ENCODE peak calls at places on chromosomes 6 and 20, in four cellular contexts. D is IMR-90, E is mammary epithelial cell, I is H9. U is an unnamed sample. For H4K20me1 and H3K4me1, the result is how much of the 10 kb centered on the place peaks cover.

GRCh38 chr6:152110878-152111820 is 303.7 kb downstream of the ESR1 start:
- DNase-seq in I (no peak), D (no peak), E (peak), U (no peak)

GRCh38 chr20:13142143-13142542 is 78.9 kb upstream of the ISM1 start:
- DNase-seq in D (no peak), I (no peak), E (no peak), U (no peak)

GRCh38 chr6:2450546-2450945 is 205.1 kb upstream of the GMDS start:
- DNase-seq in I (no peak), D (no peak), E (peak), U (peak)

GRCh38 chr6:73675466-73676098 is 20.4 kb upstream of the CD109 start:
- DNase-seq in D (peak), E (peak), I (peak), U (peak)

GRCh38 chr20:26208296-26209091 is 511.8 kb upstream of the ZNF337 start:
- DNase-seq in E (peak), I (peak), D (no peak), U (peak)

GRCh38 chr6:165616116-165616515 is 46.9 kb downstream of the PDE10A start:
- DNase-seq in I (no peak), E (no peak), D (peak), U (no peak)

GRCh38 chr20:25494506-25495188 is 87.2 kb downstream of the GINS1 start:
- DNase-seq in D (no peak), I (no peak), E (no peak), U (no peak)

GRCh38 chr20:63046841-63047240 is 40.1 kb upstream of the BHLHE23 start:
- DNase-seq in I (no peak), E (no peak), D (no peak), U (no peak)

GRCh38 chr6:40585661-40586269 is 1.4 kb downstream of the LRFN2 start:
- DNase-seq in D (no peak), E (no peak), I (peak), U (no peak)

GRCh38 chr6:20202070-20202658 is 10.1 kb downstream of the MBOAT1 start:
- DNase-seq in I (no peak), E (peak), D (peak), U (peak)

GRCh38 chr6:766625-767024 is 73.7 kb upstream of the EXOC2 start:
- DNase-seq in D (no peak), E (no peak), I (no peak), U (no peak)

GRCh38 chr6:163963205-163964120 is 548.9 kb downstream of the QKI start:
- DNase-seq in D (no peak), E (no peak), I (no peak), U (no peak)

GRCh38 chr6:163830641-163831040 is 416.1 kb downstream of the QKI start:
- DNase-seq in D (no peak), E (no peak), I (no peak), U (no peak)

GRCh38 chr6:137095093-137095492 is 50.3 kb upstream of the IL20RA start:
- DNase-seq in I (no peak), E (no peak), D (no peak), U (no peak)

GRCh38 chr20:51462566-51463276 is 79.8 kb downstream of the NFATC2 start:
- DNase-seq in E (no peak), I (no peak), D (peak), U (peak)

GRCh38 chr20:54162378-54162777 is 11.4 kb downstream of the CYP24A1 start:
- DNase-seq in E (no peak), I (no peak), D (no peak), U (no peak)

GRCh38 chr20:19212524-19213502 is at the start of gene SLC24A3:
- DNase-seq in I (peak), E (peak), D (no peak), U (peak)

GRCh38 chr20:15938847-15939246 is 634.4 kb downstream of the KIF16B start:
- DNase-seq in D (no peak), I (no peak), E (no peak), U (no peak)

GRCh38 chr6:78598966-78599365 is 268.4 kb upstream of the IRAK1BP1 start:
- DNase-seq in I (no peak), E (peak), D (peak), U (no peak)

GRCh38 chr6:170042596-170043118 is 248.2 kb downstream of the DLL1 start:
- DNase-seq in I (no peak), D (no peak), E (no peak), U (no peak)

GRCh38 chr6:72245565-72245964 is 359.2 kb downstream of the RIMS1 start:
- DNase-seq in D (peak), I (peak), E (peak), U (no peak)

DNA sequence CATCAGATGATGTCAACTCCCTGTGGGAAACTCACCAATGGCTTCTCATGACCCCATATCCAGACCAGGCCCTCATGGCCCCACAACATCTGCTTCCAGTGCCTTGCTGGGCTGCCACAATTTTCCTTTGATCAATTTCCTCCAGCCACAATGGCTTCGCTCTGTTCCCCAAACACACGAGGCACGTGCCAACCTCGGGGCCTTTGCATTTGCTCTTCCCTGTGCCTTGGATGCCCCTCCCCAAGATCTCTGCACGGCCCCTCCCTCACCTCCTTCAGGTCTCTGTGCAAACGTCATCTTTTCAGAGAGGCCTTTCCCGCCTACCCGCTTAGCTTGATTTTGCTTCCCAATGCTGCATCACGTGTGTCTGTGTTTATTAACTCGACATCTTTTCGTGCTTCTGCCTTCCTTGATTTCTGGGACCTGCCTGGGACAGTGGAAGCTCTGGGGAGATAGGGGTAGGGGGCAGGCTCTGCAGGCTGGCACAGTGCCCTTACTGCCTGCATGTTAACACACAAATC is 13.1 kb downstream of the PEDS1 start:
- DNase-seq in D (no peak), I (no peak), E (no peak), U (no peak)
- H4K20me1 ChIP-seq in D (half or more), I (under half), E (under half), U (under half)

DNA sequence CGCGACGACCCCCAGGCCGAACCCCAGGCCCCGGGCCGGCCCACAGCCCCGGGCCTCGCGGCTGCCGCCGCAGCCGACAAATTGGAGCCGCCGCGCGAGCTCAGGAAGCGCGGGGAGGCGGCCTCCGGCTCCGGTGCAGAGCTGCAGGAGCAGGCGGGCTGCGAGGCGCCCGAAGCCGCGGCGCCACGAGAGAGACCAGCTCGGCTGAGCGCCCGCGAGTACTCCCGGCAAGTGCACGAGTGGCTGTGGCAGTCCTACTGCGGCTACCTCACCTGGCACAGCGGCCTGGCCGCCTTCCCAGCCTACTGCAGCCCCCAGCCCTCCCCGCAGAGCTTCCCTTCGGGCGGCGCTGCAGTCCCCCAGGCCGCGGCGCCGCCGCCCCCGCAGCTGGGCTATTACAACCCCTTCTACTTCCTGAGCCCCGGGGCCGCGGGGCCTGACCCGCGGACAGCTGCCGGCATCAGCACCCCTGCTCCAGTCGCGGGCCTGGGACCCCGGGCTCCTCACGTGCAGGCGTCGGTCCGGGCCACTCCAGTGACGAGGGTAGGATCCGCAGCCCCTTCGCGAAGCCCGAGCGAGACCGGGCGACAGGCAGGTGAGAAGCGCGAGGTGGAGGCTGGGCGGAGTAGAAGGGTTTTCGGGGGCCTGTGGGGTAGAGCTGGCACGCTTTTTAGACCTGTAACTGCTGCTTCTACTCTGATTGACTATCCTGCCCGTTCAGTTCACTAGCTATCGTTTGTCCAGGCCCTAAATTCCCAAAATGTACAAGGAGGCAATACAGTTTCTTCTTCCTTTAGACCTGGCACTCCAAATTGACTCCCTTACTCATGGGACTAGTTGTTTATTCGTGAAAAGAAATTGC is 656 bp downstream of the FAM8A1 start:
- DNase-seq in E (peak), I (peak), D (peak), U (peak)
- H2AFZ ChIP-seq in E (peak), I (no peak), D (peak), U (peak)

DNA sequence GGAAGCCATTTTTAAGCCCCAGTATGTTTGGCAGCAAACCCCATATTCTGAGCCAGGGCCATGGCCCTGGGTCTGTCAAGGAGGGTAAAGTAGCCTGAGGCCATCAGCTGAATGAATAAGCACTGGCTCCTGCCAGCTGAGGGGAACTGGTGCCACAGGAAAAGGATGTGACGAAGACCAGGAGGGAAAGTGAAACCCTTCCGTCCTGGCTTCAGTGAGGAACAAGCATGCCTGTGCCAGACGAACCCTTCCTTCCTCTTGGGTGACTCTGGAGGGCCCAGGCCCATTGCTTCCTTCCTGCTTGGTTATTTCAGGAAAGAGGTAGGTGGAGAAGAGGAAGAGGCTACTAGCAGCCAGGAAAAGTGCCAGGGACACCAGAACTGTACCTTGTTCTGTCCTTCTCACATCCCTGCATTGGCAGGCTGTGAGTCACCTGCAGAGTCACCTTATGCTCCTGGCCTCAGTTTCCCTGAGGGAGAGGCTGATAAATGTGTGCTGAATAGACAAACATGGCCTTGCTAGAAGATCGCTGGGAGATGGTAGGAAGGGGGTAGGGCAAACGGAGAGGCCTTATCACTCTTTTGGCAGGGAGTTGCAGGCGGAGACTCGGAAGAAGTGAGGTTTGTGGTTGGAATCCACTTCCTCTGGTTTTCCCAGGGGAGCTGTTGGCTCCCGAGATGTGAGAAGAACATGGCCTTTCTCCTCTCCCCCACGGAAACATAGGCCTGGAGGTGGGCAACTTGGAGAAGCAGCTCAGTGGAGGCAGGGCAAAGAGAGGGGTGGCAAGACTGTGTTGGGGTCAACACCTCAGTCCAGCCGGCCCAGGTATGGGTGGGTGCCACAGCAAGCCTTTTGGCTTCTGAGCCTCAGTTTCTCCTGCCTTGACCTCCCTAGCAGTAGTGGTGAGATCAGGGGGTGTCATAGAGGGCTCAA is 37.4 kb downstream of the COX4I2 start:
- DNase-seq in D (peak), E (peak), I (no peak), U (no peak)
- H3K4me1 ChIP-seq in D (under half), E (under half), I (under half), U (half or more)

GRCh38 chr6:13698715-13699114 is 12.9 kb downstream of the RANBP9 start:
- DNase-seq in D (no peak), E (no peak), I (no peak), U (no peak)

GRCh38 chr6:13703496-13703895 is 8.1 kb downstream of the RANBP9 start:
- DNase-seq in D (no peak), I (no peak), E (no peak), U (no peak)

GRCh38 chr6:13702809-13703302 is 8.8 kb downstream of the RANBP9 start:
- DNase-seq in D (no peak), E (no peak), I (no peak), U (no peak)

GRCh38 chr6:13697857-13698256 is 13.8 kb downstream of the RANBP9 start:
- DNase-seq in E (no peak), I (no peak), D (peak), U (no peak)

DNA sequence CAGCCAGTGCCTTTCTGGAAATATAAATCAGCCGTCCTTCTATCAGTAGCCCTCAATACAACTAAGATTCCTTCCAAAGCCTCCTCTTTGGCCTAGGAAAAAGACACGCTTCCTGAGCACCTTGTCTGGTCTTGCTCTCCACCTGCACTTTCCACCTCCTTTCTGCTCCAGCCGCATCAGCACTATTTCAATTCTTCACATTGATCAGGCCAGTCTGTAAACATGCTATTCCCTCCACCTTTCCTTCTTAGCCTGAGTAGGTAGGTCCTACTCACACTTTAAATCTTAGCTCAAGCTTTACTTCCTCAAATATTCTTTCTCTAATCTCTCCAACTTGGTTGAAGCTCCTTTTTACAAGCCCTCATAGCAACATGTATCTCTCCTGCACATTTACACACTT is 11.4 kb downstream of the RANBP9 start:
- DNase-seq in I (no peak), D (no peak), E (no peak), U (no peak)
- H4K20me1 ChIP-seq in I (under half), D (under half), E (under half), U (half or more)

U was measured in hepatocyte.